ENCODE peak calls at places on chromosomes 16 and 17, in nine cellular contexts. One of them, this sample, is unnamed.

GRCh38 chr16:49837673-49838360 is 18.1 kb downstream of the ZNF423 start:
- DNase-seq in AML-193: no peak
- DNase-seq in naive B cell: no peak
- DNase-seq in globus pallidus: no peak
- DNase-seq in CD4-positive, alpha-beta T cell: no peak
- DNase-seq in progenitor cell of endocrine pancreas: no peak
- DNase-seq in hepatic stellate cell: no peak
- DNase-seq in hippocampal formation: no peak
- DNase-seq in activated naive CD4-positive, alpha-beta T cell treated with Interleukin-2 at 50 U/mL for 16 hours: no peak
- DNase-seq in this sample: no peak

GRCh38 chr16:68642436-68643064 is 2.6 kb upstream of the CDH3 start:
- DNase-seq in AML-193: no peak
- DNase-seq in naive B cell: no peak
- DNase-seq in globus pallidus: no peak
- DNase-seq in CD4-positive, alpha-beta T cell: no peak
- DNase-seq in progenitor cell of endocrine pancreas: peak; percentile 33
- DNase-seq in hepatic stellate cell: no peak
- DNase-seq in hippocampal formation: no peak
- DNase-seq in activated naive CD4-positive, alpha-beta T cell treated with Interleukin-2 at 50 U/mL for 16 hours: no peak
- DNase-seq in this sample: peak; percentile 50

GRCh38 chr16:46930861-46931260 is 42.6 kb downstream of the DNAJA2 start:
- DNase-seq in AML-193: no peak
- DNase-seq in naive B cell: no peak
- DNase-seq in globus pallidus: no peak
- DNase-seq in CD4-positive, alpha-beta T cell: no peak
- DNase-seq in progenitor cell of endocrine pancreas: no peak
- DNase-seq in hepatic stellate cell: no peak
- DNase-seq in hippocampal formation: no peak
- DNase-seq in activated naive CD4-positive, alpha-beta T cell treated with Interleukin-2 at 50 U/mL for 16 hours: no peak
- DNase-seq in this sample: no peak

GRCh38 chr16:71796501-71796900 is 12.1 kb downstream of the AP1G1 start:
- DNase-seq in AML-193: no peak
- DNase-seq in naive B cell: no peak
- DNase-seq in globus pallidus: no peak
- DNase-seq in CD4-positive, alpha-beta T cell: no peak
- DNase-seq in progenitor cell of endocrine pancreas: no peak
- DNase-seq in hepatic stellate cell: no peak
- DNase-seq in hippocampal formation: no peak
- DNase-seq in activated naive CD4-positive, alpha-beta T cell treated with Interleukin-2 at 50 U/mL for 16 hours: no peak
- DNase-seq in this sample: peak; percentile 23

GRCh38 chr16:50671644-50672260 is 9.4 kb downstream of the SNX20 start:
- DNase-seq in AML-193: peak; percentile 61
- DNase-seq in naive B cell: no peak
- DNase-seq in globus pallidus: no peak
- DNase-seq in CD4-positive, alpha-beta T cell: no peak
- DNase-seq in progenitor cell of endocrine pancreas: no peak
- DNase-seq in hepatic stellate cell: no peak
- DNase-seq in hippocampal formation: no peak
- DNase-seq in activated naive CD4-positive, alpha-beta T cell treated with Interleukin-2 at 50 U/mL for 16 hours: peak; percentile 63
- DNase-seq in this sample: no peak

GRCh38 chr17:17763734-17764133 is 73.1 kb downstream of the SREBF1 start:
- DNase-seq in AML-193: no peak
- DNase-seq in naive B cell: no peak
- DNase-seq in globus pallidus: no peak
- DNase-seq in CD4-positive, alpha-beta T cell: no peak
- DNase-seq in progenitor cell of endocrine pancreas: no peak
- DNase-seq in hepatic stellate cell: no peak
- DNase-seq in hippocampal formation: no peak
- DNase-seq in activated naive CD4-positive, alpha-beta T cell treated with Interleukin-2 at 50 U/mL for 16 hours: no peak
- DNase-seq in this sample: no peak

GRCh38 chr16:19479302-19479721 is 42.6 kb downstream of the GDE1 start:
- DNase-seq in AML-193: no peak
- DNase-seq in naive B cell: no peak
- DNase-seq in globus pallidus: no peak
- DNase-seq in CD4-positive, alpha-beta T cell: no peak
- DNase-seq in progenitor cell of endocrine pancreas: no peak
- DNase-seq in hepatic stellate cell: no peak
- DNase-seq in hippocampal formation: no peak
- DNase-seq in activated naive CD4-positive, alpha-beta T cell treated with Interleukin-2 at 50 U/mL for 16 hours: no peak
- DNase-seq in this sample: no peak

GRCh38 chr17:63932008-63932561 is at the start of gene CD79B:
- DNase-seq in AML-193: no peak
- DNase-seq in naive B cell: peak; percentile 91
- DNase-seq in globus pallidus: no peak
- DNase-seq in CD4-positive, alpha-beta T cell: peak; percentile 32
- DNase-seq in progenitor cell of endocrine pancreas: no peak
- DNase-seq in hepatic stellate cell: no peak
- DNase-seq in hippocampal formation: no peak
- DNase-seq in activated naive CD4-positive, alpha-beta T cell treated with Interleukin-2 at 50 U/mL for 16 hours: peak; percentile 40
- DNase-seq in this sample: no peak

GRCh38 chr16:49679085-49679484 is 176.8 kb downstream of the ZNF423 start:
- DNase-seq in AML-193: no peak
- DNase-seq in naive B cell: no peak
- DNase-seq in globus pallidus: no peak
- DNase-seq in CD4-positive, alpha-beta T cell: no peak
- DNase-seq in progenitor cell of endocrine pancreas: no peak
- DNase-seq in hepatic stellate cell: no peak
- DNase-seq in hippocampal formation: no peak
- DNase-seq in activated naive CD4-positive, alpha-beta T cell treated with Interleukin-2 at 50 U/mL for 16 hours: no peak
- DNase-seq in this sample: no peak